ENCODE peak calls at places on chromosomes 11 and 22, in six cellular contexts. S is GM23248; H is Kasumi-1; E is CD8-positive, alpha-beta memory T cell; V is brain microvascular endothelial cell; T is Jurkat, Clone E6-1. U is an unnamed sample.

GRCh38 chr11:132844956-132845355 is 687.3 kb downstream of the OPCML start:
- DNase-seq in S (peak), H (no peak), E (no peak), V (peak), T (no peak), U (peak)

GRCh38 chr11:9203715-9204311 is 61.3 kb downstream of the DENND5A start:
- DNase-seq in S (no peak), H (no peak), E (no peak), V (no peak), T (peak), U (no peak)

GRCh38 chr11:60957188-60957587 is 5.2 kb upstream of the SLC15A3 start:
- DNase-seq in S (peak), H (no peak), E (no peak), V (peak), T (no peak), U (peak)

GRCh38 chr11:77081976-77082836 is 15.4 kb downstream of the CAPN5 start:
- DNase-seq in S (no peak), H (no peak), E (no peak), V (no peak), T (no peak), U (no peak)

GRCh38 chr11:127491589-127491988 is 491.0 kb upstream of the KIRREL3 start:
- DNase-seq in S (no peak), H (no peak), E (no peak), V (no peak), T (no peak), U (no peak)

GRCh38 chr11:104830080-104830479 is 68.2 kb downstream of the CASP12 start:
- DNase-seq in S (peak), H (no peak), E (no peak), V (peak), T (no peak), U (no peak)

GRCh38 chr22:29784451-29785361 is 17.5 kb downstream of the UQCR10 start:
- DNase-seq in S (peak), H (no peak), E (no peak), V (no peak), T (no peak), U (no peak)

GRCh38 chr11:23288001-23288783 is 427.9 kb upstream of the CCDC179 start:
- DNase-seq in S (peak), H (no peak), E (no peak), V (peak), T (no peak), U (peak)

GRCh38 chr11:65654375-65655349 is 8.1 kb downstream of the RELA start:
- DNase-seq in S (no peak), H (no peak), E (no peak), V (no peak), T (no peak), U (no peak)

GRCh38 chr11:7089328-7090251 is 792 bp downstream of the RBMXL2 start:
- DNase-seq in S (no peak), H (no peak), E (no peak), V (no peak), T (no peak), U (no peak)

GRCh38 chr11:60492488-60493009 is at the start of gene MS4A12:
- DNase-seq in S (no peak), H (no peak), E (no peak), V (no peak), T (no peak), U (no peak)

GRCh38 chr11:86136542-86136941 is 67.7 kb upstream of the PICALM start:
- DNase-seq in S (no peak), H (no peak), E (no peak), V (no peak), T (no peak), U (no peak)

GRCh38 chr22:50186789-50187523 is 1.2 kb downstream of the TRABD start:
- DNase-seq in S (peak), H (no peak), E (no peak), V (no peak), T (no peak), U (no peak)

GRCh38 chr22:35400335-35400680 is 368 bp downstream of the MCM5 start:
- DNase-seq in S (peak), H (no peak), E (peak), V (no peak), T (no peak), U (no peak)

GRCh38 chr22:19878461-19879247 is 24.0 kb upstream of the GNB1L start:
- DNase-seq in S (peak), H (no peak), E (no peak), V (no peak), T (no peak), U (peak)

GRCh38 chr22:45207981-45208664 is 32.6 kb downstream of the KIAA0930 start:
- DNase-seq in S (peak), H (no peak), E (no peak), V (peak), T (no peak), U (peak)

GRCh38 chr11:10752061-10752460 is 1.0 kb downstream of the CTR9 start:
- DNase-seq in S (no peak), H (no peak), E (no peak), V (no peak), T (no peak), U (no peak)

GRCh38 chr22:17115311-17115710 is 5.8 kb downstream of the TMEM121B start:
- DNase-seq in S (no peak), H (no peak), E (no peak), V (no peak), T (no peak), U (no peak)

GRCh38 chr11:105588001-105588400 is 21.9 kb upstream of the GRIA4 start:
- DNase-seq in S (peak), H (no peak), E (no peak), V (peak), T (no peak), U (peak)

GRCh38 chr11:13260196-13260962 is 17.2 kb upstream of the BMAL1 start:
- DNase-seq in S (peak), H (no peak), E (no peak), V (no peak), T (no peak), U (no peak)

GRCh38 chr22:17121235-17122195 is at the start of gene TMEM121B:
- DNase-seq in S (peak), H (peak), E (no peak), V (peak), T (peak), U (no peak)

GRCh38 chr22:34493471-34493870 is 572.5 kb upstream of the ISX start:
- DNase-seq in S (no peak), H (no peak), E (no peak), V (no peak), T (no peak), U (no peak)

GRCh38 chr11:128451651-128452470 is 135.5 kb downstream of the ETS1 start:
- DNase-seq in S (no peak), H (no peak), E (no peak), V (peak), T (no peak), U (no peak)

GRCh38 chr11:77278595-77279506 is 22.6 kb downstream of the GDPD4 start:
- DNase-seq in S (peak), H (peak), E (no peak), V (no peak), T (no peak), U (peak)

GRCh38 chr11:83508804-83509203 is 222.6 kb upstream of the CCDC90B start:
- DNase-seq in S (peak), H (no peak), E (no peak), V (no peak), T (no peak), U (no peak)

GRCh38 chr11:72735495-72736027 is 16.6 kb downstream of the ARAP1 start:
- DNase-seq in S (peak), H (no peak), E (no peak), V (peak), T (no peak), U (peak)

GRCh38 chr11:44366741-44367140 is 56.8 kb upstream of the ALX4 start:
- DNase-seq in S (no peak), H (no peak), E (no peak), V (no peak), T (no peak), U (no peak)

GRCh38 chr11:64742087-64742939 is 1.6 kb downstream of the RASGRP2 start:
- DNase-seq in S (peak), H (no peak), E (no peak), V (no peak), T (no peak), U (no peak)

GRCh38 chr22:30392661-30393321 is 4.0 kb upstream of the SEC14L2 start:
- DNase-seq in S (peak), H (peak), E (no peak), V (no peak), T (no peak), U (no peak)

U was measured in HFFc6.